ENCODE peak calls at places on chromosome 11, in eight cellular contexts. Q is Right ventricle myocardium superior, K is sciatic nerve, N is psoas muscle, U is fibroblast of pulmonary artery, P is EL, E is NCI-H1436, L is HS-27A. H is an unnamed sample.

GRCh38 chr11:73030130-73030529 is 112.0 kb downstream of the FCHSD2 start:
- DNase-seq in N (no peak), K (no peak), L (no peak), U (no peak), P (no peak), Q (no peak), E (no peak), H (no peak)

GRCh38 chr11:108788565-108789199 is 123.8 kb downstream of the DDX10 start:
- DNase-seq in K (no peak), Q (no peak), N (no peak), P (peak), L (no peak), E (no peak), U (peak), H (no peak)

GRCh38 chr11:68942090-68942620 is 38.5 kb downstream of the IGHMBP2 start:
- DNase-seq in U (no peak), Q (no peak), N (no peak), L (no peak), K (no peak), P (no peak), E (no peak), H (no peak)

GRCh38 chr11:15101072-15101701 is 13.5 kb upstream of the INSC start:
- DNase-seq in N (peak), Q (peak), E (peak), L (peak), K (peak), U (peak), P (peak), H (peak)

GRCh38 chr11:33045551-33046255 is 6.3 kb downstream of the TCP11L1 start:
- DNase-seq in K (no peak), E (no peak), U (no peak), Q (no peak), N (no peak), P (peak), L (no peak), H (no peak)

GRCh38 chr11:1479678-1480118 is 6.9 kb downstream of the MOB2 start:
- DNase-seq in Q (no peak), U (no peak), P (no peak), L (no peak), N (no peak), K (no peak), E (no peak), H (no peak)

GRCh38 chr11:67374571-67375276 is 1.3 kb upstream of the CLCF1 start:
- DNase-seq in K (no peak), N (no peak), E (no peak), L (no peak), U (no peak), Q (no peak), P (peak), H (no peak)

GRCh38 chr11:94814238-94814976 is 46.3 kb downstream of the AMOTL1 start:
- DNase-seq in K (no peak), L (no peak), E (no peak), Q (no peak), U (no peak), P (no peak), N (no peak), H (no peak)

GRCh38 chr11:32796425-32796824 is 2.0 kb upstream of the CCDC73 start:
- DNase-seq in P (no peak), N (no peak), U (no peak), Q (no peak), L (no peak), E (no peak), K (no peak), H (no peak)

GRCh38 chr11:8913961-8914660 is 3.1 kb downstream of the AKIP1 start:
- DNase-seq in N (no peak), U (peak), L (no peak), K (no peak), Q (no peak), P (peak), E (peak), H (peak)

GRCh38 chr11:85517272-85517671 is 109.9 kb downstream of the DLG2 start:
- DNase-seq in Q (no peak), E (no peak), K (no peak), L (no peak), P (no peak), U (no peak), N (no peak), H (no peak)

GRCh38 chr11:800473-800872 is 2.4 kb upstream of the SLC25A22 start:
- DNase-seq in E (no peak), K (no peak), U (no peak), Q (no peak), L (no peak), P (no peak), N (no peak), H (no peak)

GRCh38 chr11:67260406-67260805 is 5.9 kb upstream of the GRK2 start:
- DNase-seq in N (no peak), K (peak), U (no peak), L (no peak), Q (no peak), P (no peak), E (no peak), H (no peak)

GRCh38 chr11:13269775-13270174 is 7.8 kb upstream of the BMAL1 start:
- DNase-seq in P (no peak), E (no peak), N (no peak), K (no peak), U (no peak), L (no peak), Q (no peak), H (no peak)

GRCh38 chr11:73154178-73154577 is 12.1 kb upstream of the FCHSD2 start:
- DNase-seq in L (no peak), N (no peak), Q (no peak), K (no peak), P (no peak), E (no peak), U (no peak), H (no peak)

H was measured in nephron progenitor cell.